ENCODE peak calls at places on chromosomes 6 and 20, in four cellular contexts. One of them, this sample, is unnamed.

GRCh38 chr6:120378582-120379220 is 955.6 kb downstream of the TBC1D32 start:
- DNase-seq in HepG2: peak
- DNase-seq in WTC11: no peak
- DNase-seq in K562: peak
- DNase-seq in this sample: peak

GRCh38 chr6:111799576-111800467 is 73.4 kb downstream of the FYN start:
- DNase-seq in HepG2: no peak
- DNase-seq in WTC11: peak
- DNase-seq in K562: no peak
- DNase-seq in this sample: no peak

GRCh38 chr6:13431861-13432465 is 55.4 kb downstream of the GFOD1 start:
- DNase-seq in HepG2: peak
- DNase-seq in WTC11: no peak
- DNase-seq in K562: peak
- DNase-seq in this sample: no peak

GRCh38 chr6:143362192-143362558 is 88.3 kb downstream of the ADAT2 start:
- DNase-seq in HepG2: no peak
- DNase-seq in WTC11: no peak
- DNase-seq in K562: no peak
- DNase-seq in this sample: no peak

GRCh38 chr6:31157543-31158139 is at the start of gene CCHCR1:
- DNase-seq in HepG2: no peak
- DNase-seq in WTC11: no peak
- DNase-seq in K562: peak
- DNase-seq in this sample: peak

GRCh38 chr6:128350416-128351254 is 169.8 kb downstream of the PTPRK start:
- DNase-seq in HepG2: peak
- DNase-seq in WTC11: no peak
- DNase-seq in K562: no peak
- DNase-seq in this sample: no peak

GRCh38 chr6:26105842-26106241 is 18.6 kb downstream of the HFE start:
- DNase-seq in HepG2: no peak
- DNase-seq in WTC11: no peak
- DNase-seq in K562: no peak
- DNase-seq in this sample: no peak

GRCh38 chr6:106974999-106975698 is 620 bp upstream of the CD24 start:
- DNase-seq in HepG2: no peak
- DNase-seq in WTC11: peak
- DNase-seq in K562: peak
- DNase-seq in this sample: peak

GRCh38 chr20:19783966-19784401 is 25.9 kb downstream of the RIN2 start:
- DNase-seq in HepG2: peak
- DNase-seq in WTC11: no peak
- DNase-seq in K562: no peak
- DNase-seq in this sample: no peak

GRCh38 chr20:22720206-22720605 is 135.8 kb upstream of the FOXA2 start:
- DNase-seq in HepG2: no peak
- DNase-seq in WTC11: no peak
- DNase-seq in K562: no peak
- DNase-seq in this sample: no peak

DNA sequence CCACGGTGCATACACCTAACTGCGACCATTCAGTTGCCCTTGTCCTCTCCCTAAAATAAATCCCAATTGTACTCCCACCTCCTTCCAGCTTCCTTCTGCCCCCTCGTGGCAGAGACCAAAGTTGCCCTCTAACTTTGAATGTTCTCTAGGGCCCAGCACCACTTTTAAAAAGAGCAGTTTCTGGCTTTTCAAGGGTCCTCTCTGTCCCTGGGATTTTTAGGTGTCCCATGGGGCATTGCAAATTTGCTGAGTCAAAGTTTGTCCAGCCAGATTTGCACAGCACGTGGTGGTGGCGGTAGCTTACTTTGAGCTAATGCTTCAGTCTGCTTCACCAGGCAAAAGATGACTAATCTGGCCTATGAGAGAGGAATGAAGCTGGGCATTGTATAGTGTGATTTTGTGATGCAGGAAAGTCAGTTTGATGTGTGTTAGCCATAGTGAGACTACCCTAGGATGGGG is 100.2 kb downstream of the PERP start:
- DNase-seq in HepG2: peak
- DNase-seq in WTC11: peak
- DNase-seq in K562: peak
- DNase-seq in this sample: peak
- TF ChIP-seq ELF4 in HepG2: no peak
- TF ChIP-seq ELF4 in WTC11: no peak
- TF ChIP-seq ELF4 in K562: no peak
- TF ChIP-seq ELF4 in this sample: no peak

DNA sequence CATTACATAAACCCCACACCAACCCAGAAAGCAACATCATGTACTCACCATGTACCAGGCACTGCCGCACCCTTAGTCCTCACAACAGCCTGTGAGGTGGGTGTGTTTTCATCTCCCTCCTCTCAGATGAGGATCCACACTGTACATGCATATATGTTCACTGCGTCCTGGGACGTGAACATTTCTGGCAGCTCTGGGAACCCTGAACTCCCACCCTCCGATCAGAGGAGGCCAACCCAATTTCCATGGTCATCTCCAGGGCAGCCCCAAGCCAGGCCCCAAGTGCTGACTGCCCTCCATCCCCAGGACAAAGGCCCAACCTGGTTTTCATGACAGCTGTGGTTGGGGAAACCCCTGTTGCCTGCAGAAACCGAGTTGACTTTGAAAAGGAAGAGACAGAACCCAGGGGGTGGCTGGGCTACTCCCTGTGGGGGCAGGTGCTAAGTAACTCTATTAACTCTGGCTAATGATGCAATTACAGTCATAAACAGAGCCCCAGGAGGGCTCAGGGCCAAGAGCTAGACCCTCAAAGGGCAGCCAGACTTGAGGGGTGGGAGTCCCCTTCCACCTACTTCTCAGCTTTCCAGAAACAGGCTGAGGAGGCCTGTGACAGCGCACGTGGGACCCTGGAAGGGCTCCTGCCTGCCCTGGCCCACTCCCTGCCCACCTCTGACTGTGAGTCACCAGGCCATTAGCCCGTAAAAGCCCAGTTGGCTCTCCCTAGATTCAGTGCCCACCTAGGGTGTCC is 2.6 kb downstream of the TFEB start:
- DNase-seq in HepG2: no peak
- DNase-seq in WTC11: no peak
- DNase-seq in K562: no peak
- DNase-seq in this sample: no peak
- TF ChIP-seq ELF4 in HepG2: no peak
- TF ChIP-seq ELF4 in WTC11: no peak
- TF ChIP-seq ELF4 in K562: no peak
- TF ChIP-seq ELF4 in this sample: no peak

DNA sequence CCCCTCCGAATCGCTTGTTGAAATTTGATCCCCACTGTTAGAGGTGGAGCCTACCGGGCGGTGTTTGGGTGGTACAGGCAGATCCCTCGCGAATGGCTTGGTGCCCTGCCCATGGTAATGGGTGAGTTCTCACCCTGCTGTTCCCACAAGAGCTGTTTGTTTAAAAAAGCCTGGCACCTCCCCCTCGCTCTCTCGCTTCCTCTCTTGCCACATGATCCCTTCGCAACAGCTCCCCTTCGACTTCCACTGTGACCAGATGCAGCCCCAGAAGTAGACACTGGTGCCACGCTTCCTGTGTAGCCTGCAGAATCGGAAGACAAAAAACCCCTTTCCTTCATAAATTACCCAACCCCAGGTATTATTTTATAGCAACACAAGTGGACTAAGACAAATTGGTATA is 292.2 kb upstream of the QKI start:
- DNase-seq in HepG2: no peak
- DNase-seq in WTC11: no peak
- DNase-seq in K562: no peak
- DNase-seq in this sample: no peak
- TF ChIP-seq ELF4 in HepG2: no peak
- TF ChIP-seq ELF4 in WTC11: no peak
- TF ChIP-seq ELF4 in K562: no peak
- TF ChIP-seq ELF4 in this sample: no peak

GRCh38 chr20:63177785-63178444 is 38.0 kb downstream of the YTHDF1 start:
- DNase-seq in HepG2: no peak
- DNase-seq in WTC11: no peak
- DNase-seq in K562: no peak
- DNase-seq in this sample: no peak
- TF ChIP-seq ELF4 in HepG2: no peak
- TF ChIP-seq ELF4 in WTC11: no peak
- TF ChIP-seq ELF4 in K562: no peak
- TF ChIP-seq ELF4 in this sample: no peak

DNA sequence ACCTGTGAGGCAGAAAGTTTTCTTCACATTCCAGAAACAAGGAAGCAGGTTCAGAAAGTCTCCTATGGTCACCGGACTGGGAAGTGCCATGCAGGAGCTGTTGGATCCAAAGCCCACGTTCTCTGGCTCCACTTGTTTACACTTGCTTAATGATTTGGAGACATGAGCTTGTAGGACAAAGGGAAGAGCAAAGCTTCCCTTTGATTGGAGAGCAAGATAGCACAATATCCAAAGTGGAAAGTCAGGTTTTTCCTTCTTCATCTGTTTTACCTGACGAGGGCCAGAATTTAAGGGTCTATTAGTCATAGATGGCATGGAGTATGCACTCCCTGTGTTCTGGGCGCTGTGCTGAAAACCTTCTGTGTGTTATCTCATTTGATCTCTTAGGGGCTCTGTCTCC is 81.2 kb downstream of the PDE7B start:
- DNase-seq in HepG2: no peak
- DNase-seq in WTC11: no peak
- DNase-seq in K562: no peak
- DNase-seq in this sample: no peak
- TF ChIP-seq ELF4 in HepG2: no peak
- TF ChIP-seq ELF4 in WTC11: no peak
- TF ChIP-seq ELF4 in K562: no peak
- TF ChIP-seq ELF4 in this sample: no peak

This sample was measured in HEK293T.